ENCODE peak calls at places on chromosomes 1 and 21, in eight cellular contexts. One of them, this sample, is unnamed.
A peak's percentile ranks its signal among the peaks of the same experiment; 100 is the strongest.

GRCh38 chr1:55558515-55558914 is 343.4 kb upstream of the USP24 start:
- DNase-seq in activated CD4-positive, alpha-beta T cell treated with anti-CD3 and anti-CD28 coated beads, Interleukin-2, amount 50 U/mL, for 24 hours: no peak
- DNase-seq in GM04503: no peak
- DNase-seq in AG04450: no peak
- DNase-seq in activated CD4-positive, alpha-beta memory T cell treated with anti-CD3 and anti-CD28 coated beads, Interleukin-2, amount 10 ng/mL, durations not matched to agents 7 days and 5 days: no peak
- DNase-seq in adrenal gland: no peak
- DNase-seq in stimulated activated CD4-positive, alpha-beta T cell treated with anti-CD3 and anti-CD28 coated beads, Interleukin-4, amount 100 ng/mL, for 4 hours: no peak
- DNase-seq in endothelial cell: no peak
- DNase-seq in this sample: no peak

GRCh38 chr21:44931137-44931500 is 8.7 kb upstream of the SLX9 start:
- DNase-seq in activated CD4-positive, alpha-beta T cell treated with anti-CD3 and anti-CD28 coated beads, Interleukin-2, amount 50 U/mL, for 24 hours: no peak
- DNase-seq in GM04503: no peak
- DNase-seq in AG04450: no peak
- DNase-seq in activated CD4-positive, alpha-beta memory T cell treated with anti-CD3 and anti-CD28 coated beads, Interleukin-2, amount 10 ng/mL, durations not matched to agents 7 days and 5 days: peak; percentile 56
- DNase-seq in adrenal gland: no peak
- DNase-seq in stimulated activated CD4-positive, alpha-beta T cell treated with anti-CD3 and anti-CD28 coated beads, Interleukin-4, amount 100 ng/mL, for 4 hours: no peak
- DNase-seq in endothelial cell: no peak
- DNase-seq in this sample: no peak

GRCh38 chr1:42684139-42684538 is 1.9 kb downstream of the YBX1 start:
- DNase-seq in activated CD4-positive, alpha-beta T cell treated with anti-CD3 and anti-CD28 coated beads, Interleukin-2, amount 50 U/mL, for 24 hours: no peak
- DNase-seq in GM04503: no peak
- DNase-seq in AG04450: no peak
- DNase-seq in activated CD4-positive, alpha-beta memory T cell treated with anti-CD3 and anti-CD28 coated beads, Interleukin-2, amount 10 ng/mL, durations not matched to agents 7 days and 5 days: peak; percentile 34
- DNase-seq in adrenal gland: no peak
- DNase-seq in stimulated activated CD4-positive, alpha-beta T cell treated with anti-CD3 and anti-CD28 coated beads, Interleukin-4, amount 100 ng/mL, for 4 hours: no peak
- DNase-seq in endothelial cell: no peak
- DNase-seq in this sample: no peak

GRCh38 chr1:18481921-18482701 is 1.4 kb downstream of the KLHDC7A start:
- DNase-seq in activated CD4-positive, alpha-beta T cell treated with anti-CD3 and anti-CD28 coated beads, Interleukin-2, amount 50 U/mL, for 24 hours: no peak
- DNase-seq in GM04503: no peak
- DNase-seq in AG04450: no peak
- DNase-seq in activated CD4-positive, alpha-beta memory T cell treated with anti-CD3 and anti-CD28 coated beads, Interleukin-2, amount 10 ng/mL, durations not matched to agents 7 days and 5 days: no peak
- DNase-seq in adrenal gland: no peak
- DNase-seq in stimulated activated CD4-positive, alpha-beta T cell treated with anti-CD3 and anti-CD28 coated beads, Interleukin-4, amount 100 ng/mL, for 4 hours: no peak
- DNase-seq in endothelial cell: no peak
- DNase-seq in this sample: no peak

GRCh38 chr1:38005195-38006007 is at the start of gene FHL3:
- DNase-seq in activated CD4-positive, alpha-beta T cell treated with anti-CD3 and anti-CD28 coated beads, Interleukin-2, amount 50 U/mL, for 24 hours: no peak
- DNase-seq in GM04503: no peak
- DNase-seq in AG04450: no peak
- DNase-seq in activated CD4-positive, alpha-beta memory T cell treated with anti-CD3 and anti-CD28 coated beads, Interleukin-2, amount 10 ng/mL, durations not matched to agents 7 days and 5 days: peak; percentile 44
- DNase-seq in adrenal gland: peak; percentile 65
- DNase-seq in stimulated activated CD4-positive, alpha-beta T cell treated with anti-CD3 and anti-CD28 coated beads, Interleukin-4, amount 100 ng/mL, for 4 hours: peak; percentile 61
- DNase-seq in endothelial cell: peak; percentile 70
- DNase-seq in this sample: no peak

GRCh38 chr21:29376556-29376955 is 77.8 kb downstream of the BACH1 start:
- DNase-seq in activated CD4-positive, alpha-beta T cell treated with anti-CD3 and anti-CD28 coated beads, Interleukin-2, amount 50 U/mL, for 24 hours: no peak
- DNase-seq in GM04503: no peak
- DNase-seq in AG04450: no peak
- DNase-seq in activated CD4-positive, alpha-beta memory T cell treated with anti-CD3 and anti-CD28 coated beads, Interleukin-2, amount 10 ng/mL, durations not matched to agents 7 days and 5 days: peak; percentile 64
- DNase-seq in adrenal gland: no peak
- DNase-seq in stimulated activated CD4-positive, alpha-beta T cell treated with anti-CD3 and anti-CD28 coated beads, Interleukin-4, amount 100 ng/mL, for 4 hours: peak; percentile 44
- DNase-seq in endothelial cell: peak; percentile 17
- DNase-seq in this sample: no peak

GRCh38 chr1:21509351-21510112 is at the start of gene ALPL:
- DNase-seq in activated CD4-positive, alpha-beta T cell treated with anti-CD3 and anti-CD28 coated beads, Interleukin-2, amount 50 U/mL, for 24 hours: no peak
- DNase-seq in GM04503: no peak
- DNase-seq in AG04450: no peak
- DNase-seq in activated CD4-positive, alpha-beta memory T cell treated with anti-CD3 and anti-CD28 coated beads, Interleukin-2, amount 10 ng/mL, durations not matched to agents 7 days and 5 days: no peak
- DNase-seq in adrenal gland: no peak
- DNase-seq in stimulated activated CD4-positive, alpha-beta T cell treated with anti-CD3 and anti-CD28 coated beads, Interleukin-4, amount 100 ng/mL, for 4 hours: no peak
- DNase-seq in endothelial cell: no peak
- DNase-seq in this sample: no peak

GRCh38 chr1:179831225-179831624 is 46.4 kb downstream of the TOR1AIP2 start:
- DNase-seq in activated CD4-positive, alpha-beta T cell treated with anti-CD3 and anti-CD28 coated beads, Interleukin-2, amount 50 U/mL, for 24 hours: no peak
- DNase-seq in GM04503: no peak
- DNase-seq in AG04450: no peak
- DNase-seq in activated CD4-positive, alpha-beta memory T cell treated with anti-CD3 and anti-CD28 coated beads, Interleukin-2, amount 10 ng/mL, durations not matched to agents 7 days and 5 days: no peak
- DNase-seq in adrenal gland: no peak
- DNase-seq in stimulated activated CD4-positive, alpha-beta T cell treated with anti-CD3 and anti-CD28 coated beads, Interleukin-4, amount 100 ng/mL, for 4 hours: no peak
- DNase-seq in endothelial cell: no peak
- DNase-seq in this sample: no peak

GRCh38 chr1:33133478-33134105 is 48.3 kb downstream of the TRIM62 start:
- DNase-seq in activated CD4-positive, alpha-beta T cell treated with anti-CD3 and anti-CD28 coated beads, Interleukin-2, amount 50 U/mL, for 24 hours: no peak
- DNase-seq in GM04503: no peak
- DNase-seq in AG04450: no peak
- DNase-seq in activated CD4-positive, alpha-beta memory T cell treated with anti-CD3 and anti-CD28 coated beads, Interleukin-2, amount 10 ng/mL, durations not matched to agents 7 days and 5 days: no peak
- DNase-seq in adrenal gland: no peak
- DNase-seq in stimulated activated CD4-positive, alpha-beta T cell treated with anti-CD3 and anti-CD28 coated beads, Interleukin-4, amount 100 ng/mL, for 4 hours: no peak
- DNase-seq in endothelial cell: no peak
- DNase-seq in this sample: no peak

GRCh38 chr1:229218612-229219025 is 52.3 kb upstream of the RAB4A start:
- DNase-seq in activated CD4-positive, alpha-beta T cell treated with anti-CD3 and anti-CD28 coated beads, Interleukin-2, amount 50 U/mL, for 24 hours: no peak
- DNase-seq in GM04503: no peak
- DNase-seq in AG04450: no peak
- DNase-seq in activated CD4-positive, alpha-beta memory T cell treated with anti-CD3 and anti-CD28 coated beads, Interleukin-2, amount 10 ng/mL, durations not matched to agents 7 days and 5 days: no peak
- DNase-seq in adrenal gland: no peak
- DNase-seq in stimulated activated CD4-positive, alpha-beta T cell treated with anti-CD3 and anti-CD28 coated beads, Interleukin-4, amount 100 ng/mL, for 4 hours: no peak
- DNase-seq in endothelial cell: no peak
- DNase-seq in this sample: no peak

GRCh38 chr1:208201241-208201640 is 42.9 kb downstream of the PLXNA2 start:
- DNase-seq in activated CD4-positive, alpha-beta T cell treated with anti-CD3 and anti-CD28 coated beads, Interleukin-2, amount 50 U/mL, for 24 hours: no peak
- DNase-seq in GM04503: peak; percentile 91
- DNase-seq in AG04450: peak; percentile 51
- DNase-seq in activated CD4-positive, alpha-beta memory T cell treated with anti-CD3 and anti-CD28 coated beads, Interleukin-2, amount 10 ng/mL, durations not matched to agents 7 days and 5 days: no peak
- DNase-seq in adrenal gland: peak; percentile 66
- DNase-seq in stimulated activated CD4-positive, alpha-beta T cell treated with anti-CD3 and anti-CD28 coated beads, Interleukin-4, amount 100 ng/mL, for 4 hours: no peak
- DNase-seq in endothelial cell: no peak
- DNase-seq in this sample: no peak